ENCODE peak calls at places on chromosomes 2 and 18, in five cellular contexts. S, H, U, W and E are unnamed samples.

GRCh38 chr2:98158305-98158704 is 71.3 kb downstream of the VWA3B start:
- DNase-seq in S (no peak), H (no peak), U (no peak), W (no peak), E (no peak)

GRCh38 chr2:138090330-138090729 is 126.1 kb downstream of the HNMT start:
- DNase-seq in S (no peak), H (no peak), U (peak), W (peak), E (no peak)

GRCh38 chr18:43060020-43060419 is 55.5 kb downstream of the RIT2 start:
- DNase-seq in S (no peak), H (no peak), U (no peak), W (no peak), E (no peak)

GRCh38 chr2:55282110-55282917 is 13.3 kb upstream of the MTIF2 start:
- DNase-seq in S (peak), H (peak), U (peak), W (peak), E (peak)

GRCh38 chr2:241659150-241659739 is 21.8 kb downstream of the ATG4B start:
- DNase-seq in S (peak), H (no peak), U (peak), W (peak), E (peak)

GRCh38 chr2:85734942-85735608 is 18.7 kb upstream of the ATOH8 start:
- DNase-seq in S (no peak), H (no peak), U (peak), W (no peak), E (no peak)

GRCh38 chr2:216636570-216637450 is 3.6 kb downstream of the IGFBP2 start:
- DNase-seq in S (peak), H (no peak), U (peak), W (peak), E (peak)

GRCh38 chr2:56448999-56449431 is 265.2 kb downstream of the CCDC85A start:
- DNase-seq in S (peak), H (peak), U (no peak), W (no peak), E (no peak)

GRCh38 chr2:25606892-25607291 is 66.5 kb downstream of the DTNB start:
- DNase-seq in S (peak), H (no peak), U (peak), W (no peak), E (no peak)

GRCh38 chr2:8324164-8324848 is 357.6 kb upstream of the ID2 start:
- DNase-seq in S (no peak), H (no peak), U (peak), W (no peak), E (no peak)

GRCh38 chr2:9714630-9715214 is 83.9 kb upstream of the YWHAQ start:
- DNase-seq in S (no peak), H (peak), U (no peak), W (no peak), E (no peak)

GRCh38 chr2:222797308-222797707 is 63.5 kb upstream of the ACSL3 start:
- DNase-seq in S (no peak), H (no peak), U (peak), W (no peak), E (no peak)

GRCh38 chr2:135525786-135526185 is 5.2 kb downstream of the ZRANB3 start:
- DNase-seq in S (no peak), H (no peak), U (no peak), W (no peak), E (no peak)

GRCh38 chr2:126635281-126635680 is 20.7 kb upstream of the GYPC start:
- DNase-seq in S (no peak), H (no peak), U (no peak), W (no peak), E (no peak)

GRCh38 chr2:109211324-109211723 is 82.3 kb downstream of the SH3RF3 start:
- DNase-seq in S (no peak), H (peak), U (no peak), W (no peak), E (no peak)

GRCh38 chr2:193965263-193965662 is 1691.8 kb upstream of the SLC39A10 start:
- DNase-seq in S (peak), H (no peak), U (no peak), W (no peak), E (no peak)

GRCh38 chr18:463442-464310 is 36.8 kb downstream of the COLEC12 start:
- DNase-seq in S (peak), H (peak), U (peak), W (no peak), E (no peak)

GRCh38 chr2:207162319-207162718 is 3.4 kb downstream of the KLF7 start:
- DNase-seq in S (no peak), H (no peak), U (no peak), W (no peak), E (no peak)

GRCh38 chr2:15912203-15912602 is 28.1 kb upstream of the MYCN start:
- DNase-seq in S (no peak), H (no peak), U (peak), W (no peak), E (peak)

GRCh38 chr2:171598713-171599319 is 76.5 kb downstream of the CYBRD1 start:
- DNase-seq in S (peak), H (no peak), U (peak), W (peak), E (peak)

GRCh38 chr2:66271777-66272176 is 163.1 kb upstream of the MEIS1 start:
- DNase-seq in S (no peak), H (no peak), U (no peak), W (no peak), E (no peak)

GRCh38 chr18:25736516-25736915 is 353.9 kb downstream of the SS18 start:
- DNase-seq in S (no peak), H (no peak), U (peak), W (no peak), E (no peak)

GRCh38 chr18:76860411-76860810 is 38.1 kb downstream of the ZNF236 start:
- DNase-seq in S (no peak), H (no peak), U (no peak), W (no peak), E (no peak)

GRCh38 chr2:167182403-167182802 is 294.1 kb downstream of the XIRP2 start:
- DNase-seq in S (no peak), H (no peak), U (no peak), W (no peak), E (no peak)

GRCh38 chr18:36187826-36188721 is 777 bp downstream of the MOCOS start:
- DNase-seq in S (peak), H (peak), U (peak), W (no peak), E (no peak)

GRCh38 chr2:204583773-204584172 is 38.5 kb downstream of the PARD3B start:
- DNase-seq in S (no peak), H (no peak), U (no peak), W (no peak), E (no peak)

GRCh38 chr18:67717800-67718199 is 201.3 kb upstream of the DSEL start:
- DNase-seq in S (no peak), H (no peak), U (no peak), W (no peak), E (no peak)

GRCh38 chr2:205524656-205525055 is 157.6 kb upstream of the NRP2 start:
- DNase-seq in S (no peak), H (no peak), U (no peak), W (no peak), E (no peak)

GRCh38 chr18:21834301-21834660 is 93.7 kb downstream of the MIB1 start:
- DNase-seq in S (no peak), H (no peak), U (peak), W (no peak), E (no peak)

GRCh38 chr2:161919873-161920272 is 154.1 kb downstream of the DPP4 start:
- DNase-seq in S (no peak), H (no peak), U (no peak), W (no peak), E (no peak)

GRCh38 chr2:42829556-42830510 is 37.5 kb upstream of the HAAO start:
- DNase-seq in S (no peak), H (no peak), U (no peak), W (no peak), E (no peak)

GRCh38 chr18:21177742-21178305 is 64.2 kb upstream of the GREB1L start:
- DNase-seq in S (no peak), H (no peak), U (no peak), W (no peak), E (no peak)

GRCh38 chr2:84257871-84258270 is 201.2 kb downstream of the SUCLG1 start:
- DNase-seq in S (peak), H (no peak), U (no peak), W (no peak), E (no peak)

GRCh38 chr2:27071990-27072830 is 756 bp upstream of the OST4 start:
- DNase-seq in S (peak), H (no peak), U (peak), W (peak), E (no peak)

GRCh38 chr18:55781481-55781957 is 193.5 kb upstream of the TCF4 start:
- DNase-seq in S (peak), H (no peak), U (peak), W (peak), E (no peak)

GRCh38 chr2:100819365-100820345 is at the start of gene NPAS2:
- DNase-seq in S (peak), H (peak), U (peak), W (no peak), E (peak)

GRCh38 chr2:111186933-111187332 is 66.2 kb downstream of the BCL2L11 start:
- DNase-seq in S (no peak), H (no peak), U (no peak), W (no peak), E (no peak)

DNA sequence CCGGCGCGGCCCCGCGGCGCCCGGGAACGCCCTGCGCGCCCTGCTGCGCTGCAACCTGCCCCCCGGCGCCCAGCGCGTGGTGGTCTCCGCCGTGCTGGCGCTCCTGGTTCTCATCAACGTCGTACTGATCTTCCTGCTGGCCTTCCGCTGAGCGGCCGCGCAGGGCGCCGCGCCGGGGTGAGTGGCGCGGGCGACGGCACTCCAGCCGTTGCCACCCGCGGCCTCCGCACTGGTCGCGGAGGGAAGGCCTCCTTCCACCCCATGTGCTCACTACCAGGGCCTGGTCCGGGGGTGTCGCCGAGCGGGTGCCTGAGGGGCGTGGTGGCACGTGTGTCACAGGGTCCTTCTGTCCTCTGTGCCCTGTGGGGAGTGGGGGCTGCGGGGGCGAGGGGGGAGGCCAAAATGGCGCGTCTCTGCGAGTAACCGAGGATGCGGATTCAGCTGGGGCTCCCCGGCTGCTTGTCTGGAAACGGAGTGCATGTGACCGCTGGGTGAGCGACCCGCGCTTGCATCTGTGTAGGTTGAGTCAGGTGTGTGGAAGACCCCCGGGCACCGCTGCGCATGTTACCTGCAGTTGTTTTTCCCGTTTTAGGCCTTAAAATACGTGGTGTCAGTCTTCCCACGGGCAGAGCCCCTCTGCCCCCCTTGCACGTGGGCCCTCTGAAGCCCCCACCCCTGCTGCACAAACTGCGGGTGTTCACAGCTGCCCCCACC is 58.0 kb downstream of the FAM168B start:
- DNase-seq in S (no peak), H (peak), U (no peak), W (no peak), E (no peak)
- H3K4me3 ChIP-seq in S (peak), H (peak), U (peak), W (peak), E (no peak)

GRCh38 chr2:187497140-187497539 is 49.1 kb upstream of the CALCRL start:
- DNase-seq in S (no peak), H (no peak), U (no peak), W (no peak), E (no peak)

GRCh38 chr2:187497858-187498463 is 49.9 kb upstream of the CALCRL start:
- DNase-seq in S (peak), H (no peak), U (no peak), W (no peak), E (peak)

GRCh38 chr2:187502467-187502866 is 51.8 kb downstream of the TFPI start:
- DNase-seq in S (no peak), H (no peak), U (no peak), W (no peak), E (no peak)

GRCh38 chr2:187499941-187500532 is 52.0 kb upstream of the CALCRL start:
- DNase-seq in S (peak), H (no peak), U (peak), W (no peak), E (peak)

DNA sequence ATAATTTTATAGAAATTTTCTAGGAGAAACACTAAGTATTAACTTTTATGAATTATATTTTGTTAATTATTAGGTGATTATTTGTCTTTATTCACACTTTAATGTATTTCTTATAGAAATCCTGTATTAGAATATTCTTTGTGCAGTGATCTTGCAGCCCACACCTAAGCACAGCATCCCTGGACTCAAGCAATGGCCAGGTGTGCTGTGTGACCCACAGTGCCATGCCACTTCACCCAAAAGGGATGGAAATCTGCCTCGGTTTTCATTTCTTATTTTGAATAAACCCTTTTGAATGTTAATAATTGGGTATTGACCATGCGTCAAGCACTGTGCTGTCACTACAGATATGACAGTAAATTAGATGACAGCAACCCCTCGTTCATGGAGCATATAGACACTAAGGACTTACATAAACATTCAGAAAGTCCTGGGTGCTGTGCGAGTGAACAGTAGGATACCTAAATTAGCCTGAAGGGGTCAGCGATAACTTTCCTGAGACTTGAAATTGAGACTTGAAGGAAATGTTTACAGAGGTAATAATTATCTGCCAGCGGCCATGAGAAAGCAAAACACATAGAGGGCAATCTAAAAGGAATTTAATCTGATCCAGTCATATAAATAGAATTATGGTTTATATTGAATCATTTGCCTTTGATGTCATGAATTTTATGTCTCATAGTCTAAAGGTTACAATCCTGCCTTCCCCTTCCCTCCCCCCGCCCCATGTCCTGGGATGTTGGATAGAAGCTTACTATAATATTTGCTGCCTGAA is 52.7 kb upstream of the CALCRL start:
- DNase-seq in S (peak), H (no peak), U (peak), W (no peak), E (no peak)
- TF ChIP-seq CTCF in S (peak), H (peak), U (peak), W (peak), E (no peak)

GRCh38 chr2:148866091-148866490 is 8.9 kb upstream of the KIF5C start:
- DNase-seq in S (no peak), H (no peak), U (no peak), W (no peak), E (no peak)

GRCh38 chr2:148860037-148860436 is 15.0 kb upstream of the KIF5C start:
- DNase-seq in S (no peak), H (no peak), U (no peak), W (no peak), E (no peak)

GRCh38 chr2:148861367-148861766 is 13.7 kb upstream of the KIF5C start:
- DNase-seq in S (no peak), H (no peak), U (no peak), W (no peak), E (no peak)

GRCh38 chr2:148867079-148867769 is 7.8 kb upstream of the KIF5C start:
- DNase-seq in S (no peak), H (no peak), U (no peak), W (no peak), E (no peak)

DNA sequence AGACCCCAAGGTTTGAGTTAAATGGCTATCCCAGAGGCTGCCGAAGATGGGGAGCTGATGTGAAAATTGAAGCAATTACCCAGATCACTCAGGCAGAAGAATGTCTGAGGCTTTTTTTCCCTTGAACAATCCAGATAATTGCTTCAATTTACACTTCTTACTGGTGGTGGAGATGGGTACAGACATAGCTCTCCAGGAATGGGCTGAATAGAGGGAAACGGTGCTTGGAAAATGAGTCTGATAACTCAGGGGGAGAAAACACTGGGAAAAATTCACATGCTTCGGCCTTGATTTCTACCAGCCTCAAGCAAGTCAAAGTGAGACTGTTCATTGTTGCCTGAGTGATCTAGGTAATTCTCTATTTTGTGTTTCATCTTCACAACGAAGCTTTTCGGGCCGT is 9.5 kb upstream of the KIF5C start:
- DNase-seq in S (no peak), H (no peak), U (no peak), W (no peak), E (no peak)
- H3K4me3 ChIP-seq in S (no peak), H (no peak), U (no peak), W (no peak), E (no peak)

GRCh38 chr2:152920846-152921245 is 202.4 kb downstream of the ARL6IP6 start:
- DNase-seq in S (no peak), H (no peak), U (no peak), W (no peak), E (no peak)
- TF ChIP-seq CTCF in S (no peak), H (no peak), U (no peak), W (no peak), E (no peak)

DNA sequence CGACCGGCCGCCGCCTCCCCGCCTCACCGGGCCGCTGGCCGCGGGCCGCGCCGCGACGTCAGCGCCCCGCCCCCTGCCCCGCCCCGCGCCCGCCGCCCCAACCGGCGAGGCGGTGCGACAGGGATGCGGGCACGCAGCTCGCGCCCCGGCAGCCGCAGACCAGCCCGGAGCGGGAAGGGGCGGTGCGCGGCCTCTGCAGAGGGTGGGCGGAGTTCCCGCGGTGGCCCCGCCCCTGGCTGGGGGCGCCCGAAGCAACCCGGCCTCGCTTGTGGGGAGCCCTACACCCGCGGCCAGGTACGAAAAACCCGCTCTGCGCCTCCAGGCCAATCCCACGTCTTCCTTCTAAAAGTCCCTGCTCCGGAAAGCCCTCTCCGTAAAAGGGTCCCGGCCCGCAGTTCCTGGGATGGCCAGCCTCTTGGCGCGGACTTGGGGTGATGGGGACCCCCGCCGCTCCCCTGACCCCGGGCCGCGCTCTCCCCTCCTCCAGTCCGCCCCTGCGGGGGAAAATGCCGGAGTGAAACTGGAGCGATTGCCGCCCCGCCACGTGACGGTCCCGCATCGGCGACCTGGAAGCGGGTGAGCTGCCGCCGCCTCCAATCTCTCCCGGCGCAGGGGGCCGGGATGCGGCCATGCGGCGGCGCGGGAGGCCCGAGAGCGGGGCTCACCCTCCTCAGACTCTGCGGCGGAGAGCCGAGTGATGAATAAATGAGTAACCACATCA is at the start of gene RAB11FIP5:
- DNase-seq in S (peak), H (peak), U (peak), W (no peak), E (peak)
- H3K4me3 ChIP-seq in S (peak), H (peak), U (peak), W (peak), E (peak)

GRCh38 chr2:154533300-154533940 is 165.1 kb upstream of the KCNJ3 start:
- DNase-seq in S (peak), H (no peak), U (no peak), W (no peak), E (no peak)
- TF ChIP-seq CTCF in S (peak), H (no peak), U (no peak), W (no peak), E (no peak)